ENCODE peak calls at places on chromosomes 13 and 19, in ten cellular contexts. One of them, this sample, is unnamed.
A peak's percentile ranks its signal among the peaks of the same experiment; 100 is the strongest.

GRCh38 chr19:911197-912033 is 1.6 kb downstream of the R3HDM4 start:
- DNase-seq in SW480: no peak
- DNase-seq in neural crest cell: no peak
- DNase-seq in dermis microvascular lymphatic vessel endothelial cell: no peak
- DNase-seq in nucleus accumbens: no peak
- DNase-seq in foreskin melanocyte: no peak
- DNase-seq in fibroblast of lung: no peak
- DNase-seq in GM19239: no peak
- DNase-seq in activated effector memory CD4-positive, alpha-beta T cell treated with anti-CD3 and anti-CD28 coated beads, Interleukin-2, amount 50 U/mL, for 16 hours: no peak
- DNase-seq in fibroblast of the conjunctiva: no peak
- DNase-seq in this sample: no peak

GRCh38 chr13:44331912-44332840 is 41.4 kb upstream of the SERP2 start:
- DNase-seq in foreskin melanocyte: peak; percentile 5
- DNase-seq in nucleus accumbens: peak; percentile 22
- DNase-seq in SW480: no peak
- DNase-seq in fibroblast of the conjunctiva: peak; percentile 90
- DNase-seq in dermis microvascular lymphatic vessel endothelial cell: no peak
- DNase-seq in fibroblast of lung: peak; percentile 96
- DNase-seq in GM19239: no peak
- DNase-seq in neural crest cell: no peak
- DNase-seq in activated effector memory CD4-positive, alpha-beta T cell treated with anti-CD3 and anti-CD28 coated beads, Interleukin-2, amount 50 U/mL, for 16 hours: no peak
- DNase-seq in this sample: no peak

GRCh38 chr19:2982983-2983350 is 5.6 kb downstream of the TLE6 start:
- DNase-seq in GM19239: no peak
- DNase-seq in dermis microvascular lymphatic vessel endothelial cell: peak; percentile 82
- DNase-seq in nucleus accumbens: peak; percentile 41
- DNase-seq in fibroblast of the conjunctiva: peak; percentile 95
- DNase-seq in fibroblast of lung: peak; percentile 84
- DNase-seq in SW480: no peak
- DNase-seq in activated effector memory CD4-positive, alpha-beta T cell treated with anti-CD3 and anti-CD28 coated beads, Interleukin-2, amount 50 U/mL, for 16 hours: no peak
- DNase-seq in foreskin melanocyte: no peak
- DNase-seq in neural crest cell: no peak
- DNase-seq in this sample: no peak

GRCh38 chr19:5018224-5019015 is 49.5 kb downstream of the KDM4B start:
- DNase-seq in SW480: no peak
- DNase-seq in fibroblast of the conjunctiva: peak; percentile 20
- DNase-seq in activated effector memory CD4-positive, alpha-beta T cell treated with anti-CD3 and anti-CD28 coated beads, Interleukin-2, amount 50 U/mL, for 16 hours: no peak
- DNase-seq in dermis microvascular lymphatic vessel endothelial cell: no peak
- DNase-seq in nucleus accumbens: no peak
- DNase-seq in foreskin melanocyte: no peak
- DNase-seq in neural crest cell: no peak
- DNase-seq in fibroblast of lung: peak; percentile 74
- DNase-seq in GM19239: no peak
- DNase-seq in this sample: no peak

GRCh38 chr19:5434970-5435641 is 20.1 kb upstream of the ZNRF4 start:
- DNase-seq in fibroblast of lung: peak; percentile 98
- DNase-seq in SW480: peak; percentile 38
- DNase-seq in neural crest cell: no peak
- DNase-seq in foreskin melanocyte: no peak
- DNase-seq in activated effector memory CD4-positive, alpha-beta T cell treated with anti-CD3 and anti-CD28 coated beads, Interleukin-2, amount 50 U/mL, for 16 hours: peak; percentile 75
- DNase-seq in fibroblast of the conjunctiva: peak; percentile 34
- DNase-seq in dermis microvascular lymphatic vessel endothelial cell: no peak
- DNase-seq in nucleus accumbens: peak; percentile 16
- DNase-seq in GM19239: no peak
- DNase-seq in this sample: no peak

GRCh38 chr13:48585456-48585840 is 52.6 kb upstream of the RCBTB2 start:
- DNase-seq in SW480: peak; percentile 66
- DNase-seq in fibroblast of lung: peak; percentile 82
- DNase-seq in nucleus accumbens: peak; percentile 68
- DNase-seq in dermis microvascular lymphatic vessel endothelial cell: peak; percentile 65
- DNase-seq in foreskin melanocyte: peak; percentile 95
- DNase-seq in GM19239: no peak
- DNase-seq in activated effector memory CD4-positive, alpha-beta T cell treated with anti-CD3 and anti-CD28 coated beads, Interleukin-2, amount 50 U/mL, for 16 hours: no peak
- DNase-seq in fibroblast of the conjunctiva: peak; percentile 8
- DNase-seq in neural crest cell: peak; percentile 23
- DNase-seq in this sample: peak; percentile 92

GRCh38 chr13:30047154-30047874 is 196.9 kb upstream of the UBL3 start:
- DNase-seq in fibroblast of the conjunctiva: no peak
- DNase-seq in GM19239: no peak
- DNase-seq in foreskin melanocyte: no peak
- DNase-seq in activated effector memory CD4-positive, alpha-beta T cell treated with anti-CD3 and anti-CD28 coated beads, Interleukin-2, amount 50 U/mL, for 16 hours: no peak
- DNase-seq in SW480: no peak
- DNase-seq in fibroblast of lung: peak; percentile 81
- DNase-seq in dermis microvascular lymphatic vessel endothelial cell: no peak
- DNase-seq in nucleus accumbens: no peak
- DNase-seq in neural crest cell: no peak
- DNase-seq in this sample: no peak

GRCh38 chr13:76917096-76917495 is 30.9 kb upstream of the KCTD12 start:
- DNase-seq in nucleus accumbens: no peak
- DNase-seq in neural crest cell: no peak
- DNase-seq in SW480: no peak
- DNase-seq in foreskin melanocyte: no peak
- DNase-seq in dermis microvascular lymphatic vessel endothelial cell: no peak
- DNase-seq in activated effector memory CD4-positive, alpha-beta T cell treated with anti-CD3 and anti-CD28 coated beads, Interleukin-2, amount 50 U/mL, for 16 hours: no peak
- DNase-seq in GM19239: no peak
- DNase-seq in fibroblast of lung: peak; percentile 47
- DNase-seq in fibroblast of the conjunctiva: peak; percentile 40
- DNase-seq in this sample: no peak

GRCh38 chr19:47901370-47901769 is 15.3 kb upstream of the SULT2A1 start:
- DNase-seq in activated effector memory CD4-positive, alpha-beta T cell treated with anti-CD3 and anti-CD28 coated beads, Interleukin-2, amount 50 U/mL, for 16 hours: peak; percentile 8
- DNase-seq in foreskin melanocyte: no peak
- DNase-seq in SW480: no peak
- DNase-seq in fibroblast of the conjunctiva: no peak
- DNase-seq in nucleus accumbens: no peak
- DNase-seq in dermis microvascular lymphatic vessel endothelial cell: no peak
- DNase-seq in neural crest cell: no peak
- DNase-seq in fibroblast of lung: no peak
- DNase-seq in GM19239: no peak
- DNase-seq in this sample: no peak

GRCh38 chr13:110119943-110120905 is 186.7 kb downstream of the COL4A1 start:
- DNase-seq in nucleus accumbens: no peak
- DNase-seq in dermis microvascular lymphatic vessel endothelial cell: no peak
- DNase-seq in GM19239: no peak
- DNase-seq in fibroblast of the conjunctiva: no peak
- DNase-seq in foreskin melanocyte: no peak
- DNase-seq in neural crest cell: no peak
- DNase-seq in SW480: no peak
- DNase-seq in activated effector memory CD4-positive, alpha-beta T cell treated with anti-CD3 and anti-CD28 coated beads, Interleukin-2, amount 50 U/mL, for 16 hours: no peak
- DNase-seq in fibroblast of lung: peak; percentile 71
- DNase-seq in this sample: no peak

GRCh38 chr19:13637664-13638063 is 126.7 kb upstream of the MRI1 start:
- DNase-seq in dermis microvascular lymphatic vessel endothelial cell: no peak
- DNase-seq in fibroblast of the conjunctiva: no peak
- DNase-seq in activated effector memory CD4-positive, alpha-beta T cell treated with anti-CD3 and anti-CD28 coated beads, Interleukin-2, amount 50 U/mL, for 16 hours: no peak
- DNase-seq in GM19239: no peak
- DNase-seq in SW480: no peak
- DNase-seq in neural crest cell: no peak
- DNase-seq in nucleus accumbens: no peak
- DNase-seq in foreskin melanocyte: no peak
- DNase-seq in fibroblast of lung: peak; percentile 31
- DNase-seq in this sample: no peak

GRCh38 chr19:18894254-18895037 is 1.5 kb downstream of the CERS1 start:
- DNase-seq in neural crest cell: peak; percentile 56
- DNase-seq in nucleus accumbens: peak; percentile 95
- DNase-seq in fibroblast of the conjunctiva: peak; percentile 33
- DNase-seq in GM19239: no peak
- DNase-seq in activated effector memory CD4-positive, alpha-beta T cell treated with anti-CD3 and anti-CD28 coated beads, Interleukin-2, amount 50 U/mL, for 16 hours: no peak
- DNase-seq in fibroblast of lung: peak; percentile 62
- DNase-seq in dermis microvascular lymphatic vessel endothelial cell: no peak
- DNase-seq in SW480: no peak
- DNase-seq in foreskin melanocyte: peak; percentile 33
- DNase-seq in this sample: no peak

GRCh38 chr13:86757236-86757978 is 913.8 kb upstream of the SLITRK5 start:
- DNase-seq in fibroblast of lung: peak; percentile 19
- DNase-seq in activated effector memory CD4-positive, alpha-beta T cell treated with anti-CD3 and anti-CD28 coated beads, Interleukin-2, amount 50 U/mL, for 16 hours: peak; percentile 72
- DNase-seq in neural crest cell: no peak
- DNase-seq in foreskin melanocyte: no peak
- DNase-seq in dermis microvascular lymphatic vessel endothelial cell: no peak
- DNase-seq in fibroblast of the conjunctiva: no peak
- DNase-seq in nucleus accumbens: no peak
- DNase-seq in GM19239: no peak
- DNase-seq in SW480: no peak
- DNase-seq in this sample: no peak

GRCh38 chr13:23418776-23419683 is 14.5 kb downstream of the SACS start:
- DNase-seq in fibroblast of the conjunctiva: no peak
- DNase-seq in fibroblast of lung: no peak
- DNase-seq in neural crest cell: no peak
- DNase-seq in dermis microvascular lymphatic vessel endothelial cell: no peak
- DNase-seq in foreskin melanocyte: no peak
- DNase-seq in activated effector memory CD4-positive, alpha-beta T cell treated with anti-CD3 and anti-CD28 coated beads, Interleukin-2, amount 50 U/mL, for 16 hours: no peak
- DNase-seq in GM19239: no peak
- DNase-seq in nucleus accumbens: no peak
- DNase-seq in SW480: no peak
- DNase-seq in this sample: no peak